ENCODE peak calls at places on chromosome 17, in eight cellular contexts. Q is fibroblast of pulmonary artery, W is mucosa of descending colon, F is AG04450, Z is brain microvascular endothelial cell, A is A549, L is fibroblast of villous mesenchyme, V is retinal pigment epithelial cell. C is an unnamed sample.

GRCh38 chr17:70924776-70925175 is 755.4 kb downstream of the KCNJ2 start:
- DNase-seq in A (no peak), F (no peak), W (no peak), V (no peak), Z (no peak), Q (no peak), L (no peak), C (no peak)

GRCh38 chr17:74453665-74454196 is 12.7 kb upstream of the CD300A start:
- DNase-seq in F (no peak), Z (no peak), W (no peak), A (peak), Q (no peak), L (no peak), V (no peak), C (no peak)

GRCh38 chr17:40548491-40548981 is 16.7 kb downstream of the CCR7 start:
- DNase-seq in Q (no peak), A (no peak), W (no peak), L (no peak), V (no peak), F (no peak), Z (no peak), C (no peak)

GRCh38 chr17:68451650-68452354 is 5.5 kb downstream of the WIPI1 start:
- DNase-seq in F (no peak), Q (no peak), V (no peak), A (no peak), W (peak), Z (no peak), L (no peak), C (no peak)

GRCh38 chr17:17104494-17104893 is 62.2 kb downstream of the MPRIP start:
- DNase-seq in L (no peak), Q (no peak), V (no peak), A (no peak), Z (no peak), F (no peak), W (no peak), C (no peak)

GRCh38 chr17:8965394-8966168 is at the start of gene PIK3R5:
- DNase-seq in A (no peak), W (peak), L (no peak), V (no peak), Z (no peak), F (no peak), Q (no peak), C (no peak)

GRCh38 chr17:63474174-63474913 is 2.5 kb upstream of the ACE start:
- DNase-seq in F (no peak), Q (peak), L (no peak), V (no peak), W (peak), Z (no peak), A (no peak), C (no peak)

GRCh38 chr17:266219-266618 is 84.8 kb upstream of the DOC2B start:
- DNase-seq in A (no peak), Q (no peak), W (no peak), V (no peak), L (no peak), Z (no peak), F (no peak), C (no peak)

GRCh38 chr17:20174588-20175265 is 165.6 kb downstream of the SPECC1 start:
- DNase-seq in W (no peak), Z (peak), Q (peak), L (peak), V (peak), F (no peak), A (no peak), C (peak)

DNA sequence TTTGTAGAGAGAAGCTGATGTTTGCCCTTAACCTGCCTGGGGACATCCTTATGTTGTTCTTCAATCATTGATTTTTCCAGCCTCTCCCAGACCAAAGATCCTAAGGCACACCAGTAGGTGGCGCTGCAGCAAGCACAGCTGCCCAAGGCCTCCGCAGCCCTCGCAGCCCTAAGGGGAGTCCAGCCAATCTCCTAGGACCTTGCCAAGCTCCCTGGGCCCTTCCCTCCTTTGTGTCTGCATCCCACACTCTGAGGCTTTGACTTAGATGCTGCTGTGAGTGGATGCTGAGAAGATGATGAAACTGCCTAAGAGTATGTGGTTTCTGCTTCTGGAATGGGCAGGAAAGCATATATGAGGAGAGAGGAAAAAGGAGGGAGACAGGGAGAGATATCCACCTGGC is 47.1 kb downstream of the SPACA3 start:
- DNase-seq in Z (no peak), Q (peak), L (peak), W (peak), F (no peak), A (peak), V (no peak), C (no peak)
- TF ChIP-seq CTCF in Z (peak), Q (peak), L (peak), W (peak), F (peak), A (peak), V (peak), C (peak)

DNA sequence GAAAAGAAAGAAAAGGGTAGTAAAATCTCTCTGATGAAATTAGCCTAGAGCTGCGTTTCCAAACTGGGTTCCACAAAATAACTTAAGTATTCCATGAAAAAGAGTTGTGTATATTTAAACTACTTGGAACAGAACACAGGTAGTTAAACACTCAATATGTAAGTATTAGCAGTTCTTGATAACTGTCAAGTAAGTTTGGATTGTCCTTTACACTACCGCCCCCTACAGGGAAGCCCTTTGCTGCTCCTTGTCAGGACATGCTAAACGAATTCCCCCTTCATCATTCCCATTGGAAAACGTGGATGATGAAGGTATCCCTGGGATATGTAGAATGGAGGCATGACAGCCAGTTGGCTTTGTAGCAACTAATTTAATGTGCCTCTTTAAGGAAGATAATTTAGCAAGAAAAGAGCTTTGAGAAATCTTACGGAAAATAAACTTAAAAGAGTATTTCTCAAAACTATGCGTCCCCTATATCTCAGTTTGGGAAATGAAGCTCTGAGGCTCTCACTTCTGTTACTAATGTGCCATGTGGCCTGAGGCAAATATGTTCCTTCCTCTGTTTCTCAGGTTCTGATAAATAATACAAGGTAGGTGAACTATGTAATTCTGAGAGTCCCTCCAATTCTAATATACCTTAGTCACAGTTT is 18.8 kb downstream of the NCBP3 start:
- DNase-seq in Q (peak), Z (peak), A (peak), V (peak), L (peak), W (peak), F (no peak), C (peak)
- TF ChIP-seq CTCF in Q (peak), Z (peak), A (peak), V (peak), L (peak), W (peak), F (peak), C (peak)

DNA sequence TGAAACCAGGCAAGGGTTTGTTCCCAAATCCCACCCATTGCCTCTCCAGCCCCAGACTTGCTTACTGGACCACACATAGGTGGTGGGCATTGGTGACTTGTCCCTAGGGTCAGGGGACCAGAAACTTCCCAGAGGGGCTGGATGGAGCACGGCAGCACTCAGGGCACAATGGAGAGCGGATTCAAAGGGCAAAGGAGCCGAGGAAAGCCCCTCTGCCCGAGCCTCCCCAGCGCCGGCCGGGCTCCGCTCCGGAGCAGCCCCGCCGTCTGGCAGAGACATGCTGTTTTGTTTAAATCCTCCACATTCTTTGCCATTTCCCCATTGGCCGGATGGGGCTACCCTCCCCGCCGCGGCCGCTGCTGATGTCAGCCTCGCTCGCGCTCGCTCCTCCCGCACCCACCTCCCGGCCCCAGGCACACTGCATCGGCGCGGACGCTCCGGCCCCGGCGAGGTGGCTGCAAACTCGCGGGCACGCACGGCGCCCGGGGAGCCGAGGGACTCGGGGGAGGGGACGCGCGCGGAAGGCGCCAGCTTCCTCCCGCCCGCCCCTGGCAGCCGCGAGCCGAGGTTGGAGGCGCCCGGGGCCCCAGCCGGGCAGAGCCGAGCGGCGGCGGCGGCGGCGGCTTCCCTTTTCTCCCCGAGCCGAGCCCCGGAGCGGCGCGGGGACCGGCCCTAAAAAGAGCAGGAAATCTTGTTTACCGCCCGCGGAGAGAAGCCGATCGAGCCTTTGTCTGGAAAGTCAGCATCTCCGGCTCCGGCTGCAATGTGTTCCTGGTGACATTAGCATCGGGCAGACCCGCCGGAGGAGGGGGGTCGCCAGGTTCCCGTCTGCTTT is at the start of gene PITPNC1:
- DNase-seq in W (peak), F (peak), A (peak), V (no peak), Z (peak), L (peak), Q (peak), C (peak)
- TF ChIP-seq CTCF in W (no peak), F (no peak), A (peak), V (no peak), Z (no peak), L (no peak), Q (peak), C (no peak)

GRCh38 chr17:56653877-56654276 is 60.4 kb downstream of the NOG start:
- DNase-seq in V (no peak), F (no peak), Q (peak), Z (peak), W (peak), L (peak), A (peak), C (peak)
- TF ChIP-seq CTCF in V (peak), F (peak), Q (peak), Z (peak), W (no peak), L (peak), A (peak), C (peak)

GRCh38 chr17:47942568-47942967 is 1.2 kb downstream of the PNPO start:
- DNase-seq in V (no peak), L (no peak), F (no peak), W (no peak), Z (no peak), Q (no peak), A (no peak), C (no peak)

GRCh38 chr17:47941998-47942490 is 673 bp downstream of the PNPO start:
- DNase-seq in Z (no peak), Q (no peak), A (no peak), V (no peak), W (no peak), F (no peak), L (no peak), C (no peak)

GRCh38 chr17:47945080-47945479 is 3.7 kb downstream of the PNPO start:
- DNase-seq in W (peak), F (no peak), V (no peak), Z (no peak), L (no peak), Q (peak), A (no peak), C (no peak)

GRCh38 chr17:47937915-47938314 is 3.5 kb upstream of the PNPO start:
- DNase-seq in L (no peak), Q (no peak), Z (no peak), F (no peak), V (no peak), A (no peak), W (no peak), C (no peak)

DNA sequence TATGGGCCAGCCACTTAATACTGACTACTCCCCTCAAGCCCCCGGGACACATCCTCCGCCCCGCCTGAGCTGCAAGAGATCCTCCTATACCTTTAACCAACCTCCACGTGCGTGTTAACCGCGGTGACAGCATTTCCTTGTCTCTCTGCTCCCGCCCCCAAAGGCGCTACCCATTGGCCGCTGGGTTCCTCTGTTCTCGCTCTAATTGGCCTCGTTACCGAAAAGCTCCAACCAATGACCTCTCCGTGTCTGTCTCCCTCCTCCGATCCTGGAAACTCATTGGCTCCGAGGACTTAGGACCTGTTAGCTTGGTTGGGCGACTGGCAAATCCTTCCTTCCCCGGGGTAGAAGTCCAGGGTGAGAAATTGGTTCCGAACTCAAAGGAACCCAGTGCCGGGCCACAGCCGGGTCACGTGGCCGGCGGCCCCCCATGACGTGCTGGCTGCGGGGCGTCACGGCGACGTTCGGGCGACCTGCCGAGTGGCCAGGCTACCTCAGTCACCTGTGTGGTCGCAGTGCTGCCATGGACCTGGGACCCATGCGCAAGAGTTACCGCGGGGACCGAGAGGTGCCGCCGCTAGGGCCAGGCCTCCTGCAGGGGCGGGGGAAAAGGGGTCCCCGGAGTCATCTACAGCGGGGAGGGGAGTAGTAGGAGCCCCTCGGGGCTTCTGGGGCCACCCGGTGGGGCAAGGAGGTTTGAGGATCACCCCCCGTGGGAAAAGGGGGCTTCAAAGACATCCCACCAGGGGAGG is at the start of gene PNPO:
- DNase-seq in L (peak), Q (peak), W (peak), Z (peak), V (peak), F (peak), A (peak), C (peak)
- TF ChIP-seq CTCF in L (no peak), Q (no peak), W (no peak), Z (peak), V (no peak), F (no peak), A (no peak), C (no peak)

C was measured in HFFc6.